ENCODE peak calls at places on chromosomes 5 and 9, in six cellular contexts. One of them, this sample, is unnamed.

GRCh38 chr5:122403965-122404364 is 91.9 kb downstream of the SNCAIP start:
- DNase-seq in cardiac muscle cell: no peak
- DNase-seq in brain microvascular endothelial cell: no peak
- DNase-seq in OCI-LY7: no peak
- DNase-seq in tibial nerve: no peak
- DNase-seq in A549: no peak
- DNase-seq in this sample: no peak

GRCh38 chr5:42988568-42988967 is 51.6 kb downstream of the ANXA2R start:
- DNase-seq in OCI-LY7: no peak
- DNase-seq in cardiac muscle cell: no peak
- DNase-seq in A549: no peak
- DNase-seq in brain microvascular endothelial cell: no peak
- DNase-seq in tibial nerve: no peak
- DNase-seq in this sample: no peak

GRCh38 chr9:125166762-125167161 is 22.8 kb downstream of the PPP6C start:
- DNase-seq in A549: no peak
- DNase-seq in tibial nerve: no peak
- DNase-seq in OCI-LY7: no peak
- DNase-seq in cardiac muscle cell: no peak
- DNase-seq in brain microvascular endothelial cell: no peak
- DNase-seq in this sample: no peak

GRCh38 chr5:148209151-148209550 is 6.3 kb downstream of the SPINK6 start:
- DNase-seq in OCI-LY7: no peak
- DNase-seq in tibial nerve: no peak
- DNase-seq in cardiac muscle cell: peak
- DNase-seq in A549: no peak
- DNase-seq in brain microvascular endothelial cell: no peak
- DNase-seq in this sample: no peak

GRCh38 chr5:93503598-93504067 is 77.4 kb downstream of the NR2F1-AS1 start:
- DNase-seq in A549: peak
- DNase-seq in brain microvascular endothelial cell: peak
- DNase-seq in tibial nerve: no peak
- DNase-seq in cardiac muscle cell: peak
- DNase-seq in OCI-LY7: no peak
- DNase-seq in this sample: no peak

GRCh38 chr9:77616191-77616590 is 31.9 kb downstream of the GNA14 start:
- DNase-seq in tibial nerve: no peak
- DNase-seq in cardiac muscle cell: no peak
- DNase-seq in brain microvascular endothelial cell: no peak
- DNase-seq in OCI-LY7: no peak
- DNase-seq in A549: no peak
- DNase-seq in this sample: no peak

GRCh38 chr5:100797863-100798262 is 105.2 kb downstream of the ST8SIA4 start:
- DNase-seq in tibial nerve: no peak
- DNase-seq in A549: no peak
- DNase-seq in brain microvascular endothelial cell: peak
- DNase-seq in cardiac muscle cell: peak
- DNase-seq in OCI-LY7: no peak
- DNase-seq in this sample: no peak

GRCh38 chr5:138180183-138180782 is 1.4 kb downstream of the KIF20A start:
- DNase-seq in cardiac muscle cell: peak
- DNase-seq in OCI-LY7: peak
- DNase-seq in brain microvascular endothelial cell: peak
- DNase-seq in A549: peak
- DNase-seq in tibial nerve: no peak
- DNase-seq in this sample: no peak

GRCh38 chr9:85038824-85039540 is 369.5 kb downstream of the NTRK2 start:
- DNase-seq in OCI-LY7: no peak
- DNase-seq in A549: no peak
- DNase-seq in cardiac muscle cell: no peak
- DNase-seq in brain microvascular endothelial cell: no peak
- DNase-seq in tibial nerve: no peak
- DNase-seq in this sample: no peak

GRCh38 chr9:114280636-114281315 is 42.1 kb upstream of the ORM1 start:
- DNase-seq in OCI-LY7: no peak
- DNase-seq in tibial nerve: no peak
- DNase-seq in cardiac muscle cell: peak
- DNase-seq in A549: no peak
- DNase-seq in brain microvascular endothelial cell: no peak
- DNase-seq in this sample: no peak

GRCh38 chr9:77663754-77664153 is 15.6 kb upstream of the GNA14 start:
- DNase-seq in A549: no peak
- DNase-seq in OCI-LY7: no peak
- DNase-seq in brain microvascular endothelial cell: peak
- DNase-seq in cardiac muscle cell: no peak
- DNase-seq in tibial nerve: no peak
- DNase-seq in this sample: no peak

GRCh38 chr5:123868267-123868666 is 356.3 kb downstream of the CSNK1G3 start:
- DNase-seq in A549: no peak
- DNase-seq in tibial nerve: no peak
- DNase-seq in brain microvascular endothelial cell: no peak
- DNase-seq in cardiac muscle cell: no peak
- DNase-seq in OCI-LY7: no peak
- DNase-seq in this sample: no peak

GRCh38 chr5:16712600-16712999 is 95.8 kb upstream of the RETREG1 start:
- DNase-seq in A549: no peak
- DNase-seq in tibial nerve: no peak
- DNase-seq in brain microvascular endothelial cell: no peak
- DNase-seq in OCI-LY7: no peak
- DNase-seq in cardiac muscle cell: no peak
- DNase-seq in this sample: no peak

GRCh38 chr9:133351908-133352634 is 4.1 kb downstream of the RPL7A start:
- DNase-seq in OCI-LY7: peak
- DNase-seq in A549: peak
- DNase-seq in tibial nerve: no peak
- DNase-seq in brain microvascular endothelial cell: peak
- DNase-seq in cardiac muscle cell: peak
- DNase-seq in this sample: no peak

GRCh38 chr5:80122599-80122998 is 87.5 kb downstream of the THBS4 start:
- DNase-seq in A549: no peak
- DNase-seq in tibial nerve: peak
- DNase-seq in OCI-LY7: no peak
- DNase-seq in brain microvascular endothelial cell: no peak
- DNase-seq in cardiac muscle cell: no peak
- DNase-seq in this sample: no peak

GRCh38 chr5:142869883-142870282 is 99.7 kb downstream of the ARHGAP26 start:
- DNase-seq in tibial nerve: no peak
- DNase-seq in brain microvascular endothelial cell: no peak
- DNase-seq in A549: no peak
- DNase-seq in OCI-LY7: no peak
- DNase-seq in cardiac muscle cell: no peak
- DNase-seq in this sample: no peak

GRCh38 chr9:18890372-18890771 is 142.6 kb downstream of the SAXO1 start:
- DNase-seq in tibial nerve: no peak
- DNase-seq in brain microvascular endothelial cell: peak
- DNase-seq in cardiac muscle cell: peak
- DNase-seq in OCI-LY7: no peak
- DNase-seq in A549: no peak
- DNase-seq in this sample: no peak

GRCh38 chr9:37593877-37594448 is 1.6 kb upstream of the TOMM5 start:
- DNase-seq in A549: no peak
- DNase-seq in brain microvascular endothelial cell: no peak
- DNase-seq in OCI-LY7: no peak
- DNase-seq in tibial nerve: no peak
- DNase-seq in cardiac muscle cell: no peak
- DNase-seq in this sample: no peak

GRCh38 chr9:93869863-93870262 is 85.3 kb downstream of the BARX1 start:
- DNase-seq in brain microvascular endothelial cell: no peak
- DNase-seq in cardiac muscle cell: no peak
- DNase-seq in A549: no peak
- DNase-seq in OCI-LY7: no peak
- DNase-seq in tibial nerve: no peak
- DNase-seq in this sample: no peak

GRCh38 chr5:107425541-107426031 is 245.2 kb downstream of the EFNA5 start:
- DNase-seq in OCI-LY7: no peak
- DNase-seq in A549: peak
- DNase-seq in cardiac muscle cell: peak
- DNase-seq in tibial nerve: no peak
- DNase-seq in brain microvascular endothelial cell: peak
- DNase-seq in this sample: no peak

DNA sequence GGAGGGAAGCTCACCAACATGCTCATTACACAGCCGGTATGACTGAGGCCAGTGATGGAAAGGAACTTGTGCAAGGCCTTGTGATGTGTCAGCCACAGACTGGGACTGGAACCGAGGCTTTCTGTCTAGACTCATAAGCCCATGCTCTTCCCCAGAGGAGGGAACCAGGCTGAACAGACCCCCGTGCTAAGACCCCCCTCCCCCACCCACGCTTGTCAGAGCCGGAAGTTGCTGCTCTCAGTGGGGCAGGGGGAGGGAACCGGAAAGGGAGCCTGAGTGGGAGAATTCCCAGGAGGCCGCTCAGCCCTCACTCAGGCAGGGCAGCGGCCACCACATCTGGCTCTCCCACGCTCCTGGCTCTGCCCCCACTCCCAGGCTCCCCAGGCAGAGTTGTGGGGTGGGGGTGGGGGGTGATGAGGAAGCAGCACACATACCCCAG is 4.1 kb upstream of the PDGFRB start:
- DNase-seq in OCI-LY7: peak
- DNase-seq in A549: no peak
- DNase-seq in cardiac muscle cell: peak
- DNase-seq in brain microvascular endothelial cell: peak
- DNase-seq in tibial nerve: no peak
- DNase-seq in this sample: peak
- H3K27ac ChIP-seq in OCI-LY7: no peak
- H3K27ac ChIP-seq in A549: no peak
- H3K27ac ChIP-seq in cardiac muscle cell: no peak
- H3K27ac ChIP-seq in brain microvascular endothelial cell: peak
- H3K27ac ChIP-seq in tibial nerve: peak
- H3K27ac ChIP-seq in this sample: peak

GRCh38 chr9:126563556-126563955 is 50.2 kb upstream of the LMX1B start:
- DNase-seq in tibial nerve: no peak
- DNase-seq in brain microvascular endothelial cell: no peak
- DNase-seq in cardiac muscle cell: no peak
- DNase-seq in A549: no peak
- DNase-seq in OCI-LY7: no peak
- DNase-seq in this sample: no peak

GRCh38 chr9:126564716-126565115 is 49.0 kb upstream of the LMX1B start:
- DNase-seq in brain microvascular endothelial cell: no peak
- DNase-seq in OCI-LY7: no peak
- DNase-seq in tibial nerve: no peak
- DNase-seq in A549: no peak
- DNase-seq in cardiac muscle cell: no peak
- DNase-seq in this sample: no peak

GRCh38 chr9:126565336-126566128 is 48.2 kb upstream of the LMX1B start:
- DNase-seq in tibial nerve: no peak
- DNase-seq in cardiac muscle cell: no peak
- DNase-seq in OCI-LY7: no peak
- DNase-seq in brain microvascular endothelial cell: no peak
- DNase-seq in A549: no peak
- DNase-seq in this sample: no peak

GRCh38 chr9:126564128-126564527 is 49.6 kb upstream of the LMX1B start:
- DNase-seq in brain microvascular endothelial cell: no peak
- DNase-seq in tibial nerve: no peak
- DNase-seq in OCI-LY7: no peak
- DNase-seq in A549: no peak
- DNase-seq in cardiac muscle cell: no peak
- DNase-seq in this sample: no peak

DNA sequence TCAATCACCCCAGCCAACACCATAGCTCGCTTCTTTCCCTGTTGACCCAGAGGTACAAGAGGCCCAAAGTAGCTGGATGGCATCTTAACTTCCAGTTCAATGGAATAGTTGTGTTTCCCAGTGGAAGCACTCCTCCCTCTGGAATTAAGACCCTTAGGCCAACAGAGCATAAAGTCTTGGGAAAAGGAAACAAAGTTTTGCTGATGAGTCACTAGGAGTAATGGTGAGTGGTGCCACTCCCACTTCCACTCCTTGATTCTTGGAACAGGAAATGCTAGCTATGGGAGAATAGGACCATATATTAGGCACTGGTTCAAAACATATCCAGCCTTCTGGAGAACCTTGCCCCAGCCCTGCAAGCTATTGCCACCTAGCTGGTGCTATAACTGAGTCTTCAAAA is 44.7 kb upstream of the LMX1B start:
- DNase-seq in cardiac muscle cell: peak
- DNase-seq in brain microvascular endothelial cell: no peak
- DNase-seq in A549: no peak
- DNase-seq in OCI-LY7: no peak
- DNase-seq in tibial nerve: no peak
- DNase-seq in this sample: no peak
- TF ChIP-seq CTCF in cardiac muscle cell: no peak
- TF ChIP-seq CTCF in brain microvascular endothelial cell: no peak
- TF ChIP-seq CTCF in A549: no peak
- TF ChIP-seq CTCF in OCI-LY7: no peak
- TF ChIP-seq CTCF in tibial nerve: no peak
- TF ChIP-seq CTCF in this sample: no peak

DNA sequence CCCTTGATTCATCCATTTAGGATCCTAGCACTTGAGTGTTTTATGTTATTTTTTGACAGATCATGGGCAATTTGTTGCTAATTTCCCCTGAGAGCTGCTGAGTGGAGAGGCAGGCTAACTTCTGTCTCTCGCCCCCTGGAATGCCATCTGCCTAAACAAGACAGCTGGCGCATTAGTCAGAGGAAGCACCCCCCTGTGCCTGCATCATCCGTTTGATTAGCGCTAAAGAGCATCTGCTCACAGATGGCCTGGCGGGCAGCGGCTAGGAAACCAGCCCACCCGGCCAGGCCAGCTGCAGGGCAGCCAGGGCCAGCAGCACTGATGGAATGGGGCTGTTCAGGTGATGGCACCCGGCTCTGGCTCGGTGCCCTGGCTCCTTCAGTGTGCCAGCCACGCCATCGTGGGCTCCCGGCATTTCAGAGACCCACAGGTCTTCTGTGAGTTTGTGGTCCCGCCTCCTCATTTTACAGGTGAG is 22.9 kb upstream of the ASS1 start:
- DNase-seq in OCI-LY7: no peak
- DNase-seq in brain microvascular endothelial cell: peak
- DNase-seq in tibial nerve: no peak
- DNase-seq in cardiac muscle cell: peak
- DNase-seq in A549: no peak
- DNase-seq in this sample: no peak
- H3K27ac ChIP-seq in OCI-LY7: no peak
- H3K27ac ChIP-seq in brain microvascular endothelial cell: no peak
- H3K27ac ChIP-seq in tibial nerve: no peak
- H3K27ac ChIP-seq in cardiac muscle cell: no peak
- H3K27ac ChIP-seq in A549: no peak
- H3K27ac ChIP-seq in this sample: no peak

GRCh38 chr5:54323462-54323861 is 13.1 kb upstream of the ARL15 start:
- DNase-seq in OCI-LY7: no peak
- DNase-seq in tibial nerve: no peak
- DNase-seq in brain microvascular endothelial cell: no peak
- DNase-seq in cardiac muscle cell: no peak
- DNase-seq in A549: no peak
- DNase-seq in this sample: no peak

GRCh38 chr5:54325610-54326311 is 15.4 kb upstream of the ARL15 start:
- DNase-seq in brain microvascular endothelial cell: no peak
- DNase-seq in A549: no peak
- DNase-seq in cardiac muscle cell: no peak
- DNase-seq in tibial nerve: no peak
- DNase-seq in OCI-LY7: no peak
- DNase-seq in this sample: no peak

GRCh38 chr5:54324651-54325271 is 14.4 kb upstream of the ARL15 start:
- DNase-seq in A549: no peak
- DNase-seq in cardiac muscle cell: no peak
- DNase-seq in tibial nerve: no peak
- DNase-seq in brain microvascular endothelial cell: no peak
- DNase-seq in OCI-LY7: no peak
- DNase-seq in this sample: no peak

GRCh38 chr5:54325272-54325609 is 14.9 kb upstream of the ARL15 start:
- DNase-seq in OCI-LY7: no peak
- DNase-seq in tibial nerve: no peak
- DNase-seq in A549: no peak
- DNase-seq in cardiac muscle cell: no peak
- DNase-seq in brain microvascular endothelial cell: no peak
- DNase-seq in this sample: no peak

GRCh38 chr5:54326662-54327145 is 16.3 kb upstream of the ARL15 start:
- DNase-seq in OCI-LY7: no peak
- DNase-seq in A549: no peak
- DNase-seq in cardiac muscle cell: no peak
- DNase-seq in tibial nerve: no peak
- DNase-seq in brain microvascular endothelial cell: no peak
- DNase-seq in this sample: no peak
- TF ChIP-seq CTCF in OCI-LY7: no peak
- TF ChIP-seq CTCF in A549: no peak
- TF ChIP-seq CTCF in cardiac muscle cell: no peak
- TF ChIP-seq CTCF in tibial nerve: no peak
- TF ChIP-seq CTCF in brain microvascular endothelial cell: no peak
- TF ChIP-seq CTCF in this sample: no peak

This sample was measured in gastrocnemius medialis.